ENCODE peak calls at places on chromosomes 11 and 22, in nine cellular contexts. J, D, B, I, T, F, C, L and A are unnamed samples.

GRCh38 chr11:72220696-72221363 is 3.7 kb upstream of the INPPL1 start:
- DNase-seq in B (peak; percentile 22), L (peak; percentile 10), C (peak; percentile 76), D (no peak), I (no peak), J (no peak), T (peak; percentile 63), F (no peak), A (no peak)

GRCh38 chr11:19891050-19891449 is 178.4 kb downstream of the NAV2 start:
- DNase-seq in B (no peak), I (no peak), L (no peak), T (no peak), D (no peak), F (no peak), C (no peak), J (no peak), A (no peak)

GRCh38 chr11:10455637-10456487 is 798 bp downstream of the AMPD3 start:
- DNase-seq in F (peak; percentile 65), L (peak; percentile 72), J (no peak), T (no peak), I (peak; percentile 64), B (peak; percentile 70), D (peak; percentile 75), C (peak; percentile 93), A (peak; percentile 41)

GRCh38 chr11:33013706-33014105 is 2.0 kb upstream of the DEPDC7 start:
- DNase-seq in C (no peak), T (no peak), D (no peak), I (no peak), L (no peak), F (no peak), B (no peak), J (no peak), A (no peak)

GRCh38 chr11:6269994-6270393 is 10.4 kb downstream of the CCKBR start:
- DNase-seq in D (no peak), F (peak; percentile 48), T (no peak), C (peak; percentile 79), B (no peak), J (no peak), I (no peak), L (peak; percentile 46), A (no peak)

GRCh38 chr11:134139873-134140331 is 71.0 kb downstream of the JAM3 start:
- DNase-seq in D (no peak), L (peak; percentile 83), T (peak; percentile 87), B (peak; percentile 55), J (no peak), C (peak; percentile 68), I (peak; percentile 86), F (no peak), A (peak; percentile 67)

GRCh38 chr11:134552749-134553148 is 140.7 kb upstream of the B3GAT1 start:
- DNase-seq in I (no peak), C (no peak), B (no peak), T (no peak), L (no peak), F (no peak), J (no peak), D (no peak), A (no peak)

GRCh38 chr11:66929753-66930152 is 28.4 kb downstream of the PC start:
- DNase-seq in L (no peak), F (no peak), T (no peak), I (no peak), B (no peak), D (no peak), J (no peak), C (no peak), A (no peak)

GRCh38 chr11:129278586-129279319 is 86.6 kb upstream of the ARHGAP32 start:
- DNase-seq in T (no peak), L (no peak), J (peak; percentile 50), C (peak; percentile 80), F (peak; percentile 64), D (no peak), I (no peak), B (no peak), A (peak; percentile 48)

GRCh38 chr11:33606762-33607161 is 93.9 kb downstream of the C11orf91 start:
- DNase-seq in L (no peak), T (no peak), F (no peak), D (no peak), B (no peak), J (no peak), I (no peak), C (no peak), A (no peak)

GRCh38 chr11:72591785-72592490 is 82.3 kb downstream of the PDE2A start:
- DNase-seq in C (no peak), I (no peak), F (no peak), B (no peak), L (no peak), J (no peak), T (no peak), D (no peak), A (no peak)

GRCh38 chr11:36191941-36192340 is 97.3 kb downstream of the COMMD9 start:
- DNase-seq in D (no peak), F (no peak), T (no peak), L (no peak), J (no peak), I (no peak), C (no peak), B (no peak), A (no peak)

GRCh38 chr22:17969732-17970131 is 54.6 kb downstream of the MICAL3 start:
- DNase-seq in L (no peak), I (no peak), B (no peak), C (peak; percentile 54), T (no peak), F (no peak), D (no peak), J (no peak), A (no peak)

GRCh38 chr11:132685174-132685611 is 847.1 kb downstream of the OPCML start:
- DNase-seq in L (no peak), I (no peak), B (no peak), C (no peak), D (no peak), F (no peak), J (no peak), T (no peak), A (no peak)

DNA sequence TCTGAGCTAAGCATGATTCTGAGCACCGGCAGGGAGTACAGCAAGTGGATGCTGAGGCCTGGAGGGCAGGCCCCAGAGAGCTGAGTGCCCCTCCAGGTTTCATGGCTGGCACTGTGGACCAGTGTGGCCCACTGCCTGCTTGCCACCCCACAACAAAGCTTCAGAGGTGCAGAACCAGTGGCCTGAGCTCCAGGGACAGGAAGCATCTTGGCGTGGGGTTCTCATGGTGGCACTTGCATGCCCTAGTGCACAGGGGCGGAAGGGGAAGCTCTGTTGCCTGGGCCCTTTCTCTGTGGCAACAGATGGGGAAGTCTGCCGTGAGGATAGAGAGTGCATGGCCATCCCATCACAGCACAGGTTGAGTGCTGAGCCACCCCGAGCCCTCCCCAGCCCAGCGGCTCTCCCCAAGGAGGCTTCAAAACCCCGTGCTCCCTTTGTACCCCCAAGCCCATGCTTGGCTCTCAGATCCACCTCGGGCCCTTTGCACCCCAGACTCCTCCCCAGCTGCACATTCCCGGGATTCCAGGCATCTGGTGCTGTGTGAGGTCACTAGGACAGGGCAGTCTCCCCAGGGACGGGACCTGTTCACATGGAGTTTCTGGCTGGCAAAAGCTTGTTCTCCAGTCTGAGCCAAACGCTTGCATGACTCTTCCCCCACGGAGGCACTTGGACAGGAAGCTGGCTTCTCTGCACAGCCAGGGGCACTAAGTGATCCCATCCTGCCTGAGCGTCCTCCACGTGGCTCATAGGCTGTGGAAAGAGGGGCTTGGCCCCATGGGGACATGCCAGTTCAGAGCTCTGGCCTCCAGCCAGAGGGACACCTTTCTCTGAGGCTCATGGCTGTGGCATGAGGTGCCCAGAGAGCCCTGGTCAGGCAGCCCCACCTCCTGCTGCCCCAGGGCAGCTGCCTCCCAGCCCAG is 4.2 kb downstream of the SLC25A1 start:
- DNase-seq in C (peak; percentile 90), T (no peak), L (peak; percentile 38), I (no peak), F (no peak), B (no peak), J (peak; percentile 89), D (no peak), A (peak; percentile 49)
- TF ChIP-seq POLR2A in C (no peak), T (no peak), L (no peak), I (no peak), F (no peak), B (no peak), J (peak; percentile 37), D (no peak), A (peak; percentile 21)

GRCh38 chr11:1302461-1303073 is 6.9 kb downstream of the TOLLIP start:
- DNase-seq in F (peak; percentile 49), D (no peak), B (peak; percentile 51), T (peak; percentile 80), I (no peak), L (peak; percentile 38), C (peak; percentile 56), J (peak; percentile 89), A (peak; percentile 67)
- TF ChIP-seq POLR2A in F (no peak), D (no peak), B (no peak), T (no peak), I (no peak), L (no peak), C (no peak), J (peak; percentile 22), A (no peak)

GRCh38 chr11:68997124-68997994 is 15.7 kb downstream of the MRGPRF start:
- DNase-seq in D (peak; percentile 3), B (no peak), C (peak; percentile 62), J (peak; percentile 37), L (no peak), F (no peak), T (peak; percentile 81), I (no peak), A (no peak)

GRCh38 chr11:68997995-68998348 is 15.1 kb downstream of the MRGPRF start:
- DNase-seq in F (no peak), L (no peak), T (peak; percentile 7), B (no peak), D (no peak), J (no peak), I (no peak), C (no peak), A (no peak)

GRCh38 chr11:68999093-68999747 is 13.8 kb downstream of the MRGPRF start:
- DNase-seq in T (peak; percentile 73), J (no peak), C (peak; percentile 70), D (no peak), B (no peak), F (no peak), I (no peak), L (peak; percentile 10), A (no peak)

GRCh38 chr11:68996376-68997123 is 15.8 kb upstream of the MRGPRD start:
- DNase-seq in L (no peak), T (peak; percentile 76), I (no peak), C (peak; percentile 50), D (peak; percentile 14), J (peak; percentile 37), F (no peak), B (no peak), A (no peak)

DNA sequence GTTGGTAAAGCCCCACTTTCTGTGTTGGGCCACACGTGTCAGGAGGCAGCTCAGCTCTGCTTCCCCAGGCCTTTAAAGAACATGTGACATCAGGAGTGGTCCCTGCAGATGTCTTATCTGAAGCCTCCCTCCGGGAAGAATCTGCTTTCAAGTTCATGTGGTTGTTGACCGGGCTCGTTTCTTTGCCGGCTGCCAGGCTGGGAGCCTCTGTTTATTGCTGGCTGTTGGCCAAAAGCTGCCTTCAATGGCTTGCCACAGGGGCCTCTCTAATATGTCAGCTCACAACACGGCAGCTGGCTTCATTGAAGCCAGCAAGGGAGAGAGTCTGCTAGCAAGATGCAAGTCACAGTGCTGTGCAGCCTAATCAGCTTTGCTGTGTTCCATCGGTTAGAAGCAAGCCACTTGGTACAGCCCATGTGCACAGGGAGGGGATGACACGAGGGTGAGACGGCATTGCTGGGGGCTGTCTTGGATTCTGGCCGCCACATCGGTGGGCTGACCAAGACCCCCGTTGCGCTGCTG is 14.6 kb downstream of the MRGPRF start:
- DNase-seq in I (no peak), L (peak; percentile 16), T (peak; percentile 81), J (peak; percentile 58), D (no peak), B (no peak), F (peak; percentile 45), C (peak; percentile 54), A (no peak)
- TF ChIP-seq POLR2A in I (no peak), L (no peak), T (no peak), J (no peak), D (no peak), B (no peak), F (no peak), C (no peak), A (no peak)

GRCh38 chr11:122882809-122883681 is 486 bp downstream of the JHY start:
- DNase-seq in B (peak; percentile 49), L (peak; percentile 66), D (peak; percentile 57), C (peak; percentile 85), J (peak; percentile 48), T (peak; percentile 92), I (peak; percentile 30), F (peak; percentile 78), A (peak; percentile 56)
- TF ChIP-seq POLR2A in B (no peak), L (no peak), D (peak; percentile 28), C (no peak), J (no peak), T (no peak), I (no peak), F (no peak), A (peak; percentile 41)